ENCODE peak calls at places on chromosomes 3 and 15, in five cellular contexts. S, U, J, V and E are unnamed samples.
A peak's percentile ranks its signal among the peaks of the same experiment; 100 is the strongest.

GRCh38 chr3:148727242-148727641 is 29.5 kb downstream of the AGTR1 start:
- DNase-seq in S (peak; percentile 7), J (peak; percentile 15), U (no peak), V (peak; percentile 56), E (no peak)

GRCh38 chr3:194905696-194906095 is 220.0 kb downstream of the FAM43A start:
- DNase-seq in J (peak; percentile 40), V (no peak), U (no peak), S (no peak), E (no peak)

GRCh38 chr3:193780810-193781472 is 187.9 kb downstream of the OPA1 start:
- DNase-seq in S (peak; percentile 51), V (peak; percentile 65), J (peak; percentile 71), U (peak; percentile 83), E (no peak)

GRCh38 chr3:197730200-197730599 is 6.5 kb downstream of the RUBCN start:
- DNase-seq in U (no peak), S (peak; percentile 64), V (no peak), J (peak; percentile 87), E (no peak)

GRCh38 chr3:174232658-174233429 is 626.3 kb upstream of the NAALADL2 start:
- DNase-seq in S (no peak), U (no peak), J (no peak), V (no peak), E (no peak)

GRCh38 chr3:58116161-58116955 is 94.4 kb downstream of the DNASE1L3 start:
- DNase-seq in V (no peak), U (no peak), J (no peak), S (peak; percentile 63), E (no peak)

GRCh38 chr3:61247191-61247590 is 4.1 kb downstream of the FHIT start:
- DNase-seq in S (no peak), J (no peak), U (no peak), V (no peak), E (no peak)

GRCh38 chr3:20666091-20666490 is 480.1 kb upstream of the SGO1 start:
- DNase-seq in J (no peak), U (no peak), V (no peak), S (no peak), E (no peak)

GRCh38 chr15:70260096-70260495 is 162.4 kb upstream of the TLE3 start:
- DNase-seq in U (no peak), V (no peak), S (no peak), J (no peak), E (no peak)
- TF ChIP-seq CTCF in U (no peak), V (no peak), S (peak; percentile 15), J (no peak), E (no peak)

GRCh38 chr3:12237076-12237475 is 51.8 kb upstream of the PPARG start:
- DNase-seq in S (no peak), V (no peak), U (no peak), J (no peak), E (no peak)
- TF ChIP-seq CTCF in S (no peak), V (no peak), U (no peak), J (no peak), E (no peak)

GRCh38 chr3:160577551-160578195 is 12.3 kb upstream of the KPNA4 start:
- DNase-seq in J (no peak), U (no peak), V (no peak), S (no peak), E (no peak)
- TF ChIP-seq CTCF in J (peak; percentile 24), U (no peak), V (no peak), S (no peak), E (peak; percentile 74)

GRCh38 chr3:52022323-52023100 is 26.8 kb upstream of the RPL29 start:
- DNase-seq in U (peak; percentile 60), J (no peak), V (no peak), S (no peak), E (no peak)
- TF ChIP-seq CTCF in U (no peak), J (no peak), V (no peak), S (no peak), E (peak; percentile 9)

GRCh38 chr15:80619677-80620076 is 75.4 kb upstream of the ABHD17C start:
- DNase-seq in J (no peak), U (no peak), S (no peak), V (no peak), E (no peak)
- TF ChIP-seq CTCF in J (peak; percentile 38), U (peak; percentile 31), S (no peak), V (no peak), E (peak; percentile 67)

GRCh38 chr3:143084856-143085731 is 34.5 kb upstream of the CHST2 start:
- DNase-seq in V (peak; percentile 35), U (no peak), S (peak; percentile 61), J (peak; percentile 58), E (no peak)
- TF ChIP-seq CTCF in V (no peak), U (no peak), S (peak; percentile 15), J (peak; percentile 9), E (peak; percentile 40)

DNA sequence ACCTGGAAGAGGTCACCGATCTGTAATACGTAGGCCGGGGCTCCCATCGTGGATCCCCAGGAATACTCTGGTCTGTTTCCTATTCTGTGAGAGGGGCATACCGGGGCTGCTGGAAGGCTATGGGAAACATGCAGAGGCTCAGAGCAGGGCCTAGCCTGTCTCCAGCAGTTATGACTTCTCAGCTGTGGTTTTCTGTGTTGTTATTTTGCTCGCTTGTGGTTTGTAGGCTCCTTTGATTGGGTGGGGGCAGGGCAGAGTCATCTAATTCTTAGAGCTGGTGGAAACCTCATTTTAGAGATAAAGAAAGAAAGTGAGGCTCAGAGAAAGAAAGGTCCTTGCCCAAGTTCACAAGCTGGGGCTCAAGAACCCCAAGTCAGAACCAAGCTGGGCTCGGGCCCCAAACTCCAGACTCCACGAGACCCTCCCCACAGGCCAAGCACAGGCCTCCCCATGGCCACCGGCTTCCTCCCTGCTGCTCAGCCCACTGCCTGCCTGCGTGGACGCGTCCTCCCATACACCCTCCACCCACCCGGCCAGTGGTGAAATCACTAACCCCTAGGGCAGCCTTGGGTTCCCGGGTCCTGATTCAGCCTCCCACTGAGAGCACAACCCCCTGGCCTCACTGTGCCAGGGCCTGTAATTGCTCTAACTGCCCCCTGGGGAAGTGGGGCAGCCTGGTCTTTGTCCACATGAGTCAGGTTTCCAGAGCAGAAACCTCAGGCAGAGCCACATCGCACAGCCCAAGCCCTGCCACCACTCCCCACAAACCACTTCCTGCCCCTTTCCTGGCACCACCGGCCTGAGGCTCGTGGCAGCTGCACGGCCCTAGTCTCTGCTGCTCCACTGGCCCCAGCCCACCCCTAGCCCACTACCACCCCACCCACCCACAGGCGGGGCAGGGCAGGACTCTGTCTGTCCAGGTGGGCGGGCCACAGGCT is 270.8 kb downstream of the UACA start:
- DNase-seq in S (peak; percentile 79), J (peak; percentile 93), U (peak; percentile 81), V (no peak), E (peak; percentile 88)
- TF ChIP-seq CTCF in S (no peak), J (peak; percentile 13), U (no peak), V (no peak), E (no peak)